ENCODE peak calls at places on chromosome 18, in eight cellular contexts. F is HCT116, Z is neural progenitor cell, X is mammary epithelial cell, E is colonic mucosa, N is DND-41, R is IMR-90, P is SK-N-SH. S is an unnamed sample.
A peak's percentile ranks its signal among the peaks of the same experiment; 100 is the strongest.

GRCh38 chr18:56550121-56550520 is 88.3 kb downstream of the TXNL1 start:
- DNase-seq in F (no peak), Z (no peak), X (no peak), E (no peak), N (no peak), R (no peak), P (no peak), S (no peak)

GRCh38 chr18:26450989-26451682 is 97.2 kb downstream of the KCTD1 start:
- DNase-seq in F (no peak), Z (no peak), X (no peak), E (no peak), N (no peak), R (no peak), P (no peak), S (no peak)

GRCh38 chr18:5463390-5463789 is 80.4 kb downstream of the EPB41L3 start:
- DNase-seq in F (no peak), Z (no peak), X (no peak), E (peak; percentile 39), N (no peak), R (peak; percentile 93), P (no peak), S (no peak)

GRCh38 chr18:3794537-3795348 is 344.8 kb downstream of the TGIF1 start:
- DNase-seq in F (no peak), Z (no peak), X (peak; percentile 95), E (no peak), N (no peak), R (peak; percentile 99), P (no peak), S (peak; percentile 69)

GRCh38 chr18:48199399-48199798 is 209.8 kb downstream of the ZBTB7C start:
- DNase-seq in F (no peak), Z (no peak), X (no peak), E (no peak), N (no peak), R (no peak), P (no peak), S (no peak)

GRCh38 chr18:5746844-5747243 is 148.5 kb downstream of the TMEM200C start:
- DNase-seq in F (no peak), Z (no peak), X (no peak), E (no peak), N (no peak), R (no peak), P (no peak), S (no peak)

GRCh38 chr18:56900195-56901094 is 246.4 kb upstream of the BOD1L2 start:
- DNase-seq in F (no peak), Z (no peak), X (no peak), E (no peak), N (no peak), R (no peak), P (no peak), S (no peak)

GRCh38 chr18:41737218-41737617 is 217.8 kb upstream of the PIK3C3 start:
- DNase-seq in F (no peak), Z (no peak), X (no peak), E (no peak), N (no peak), R (no peak), P (no peak), S (no peak)

GRCh38 chr18:13374468-13375301 is 156.1 kb downstream of the LDLRAD4 start:
- DNase-seq in F (no peak), Z (no peak), X (no peak), E (no peak), N (no peak), R (no peak), P (peak; percentile 74), S (no peak)

GRCh38 chr18:13375302-13376255 is 157.0 kb downstream of the LDLRAD4 start:
- DNase-seq in F (peak; percentile 48), Z (no peak), X (peak; percentile 79), E (no peak), N (peak; percentile 45), R (peak; percentile 91), P (no peak), S (peak; percentile 86)

GRCh38 chr18:13376841-13377351 is 158.3 kb downstream of the LDLRAD4 start:
- DNase-seq in F (no peak), Z (no peak), X (no peak), E (no peak), N (peak; percentile 78), R (no peak), P (no peak), S (no peak)

GRCh38 chr18:13377496-13377895 is 158.9 kb downstream of the LDLRAD4 start:
- DNase-seq in F (no peak), Z (no peak), X (peak; percentile 2), E (no peak), N (no peak), R (peak; percentile 13), P (no peak), S (no peak)

DNA sequence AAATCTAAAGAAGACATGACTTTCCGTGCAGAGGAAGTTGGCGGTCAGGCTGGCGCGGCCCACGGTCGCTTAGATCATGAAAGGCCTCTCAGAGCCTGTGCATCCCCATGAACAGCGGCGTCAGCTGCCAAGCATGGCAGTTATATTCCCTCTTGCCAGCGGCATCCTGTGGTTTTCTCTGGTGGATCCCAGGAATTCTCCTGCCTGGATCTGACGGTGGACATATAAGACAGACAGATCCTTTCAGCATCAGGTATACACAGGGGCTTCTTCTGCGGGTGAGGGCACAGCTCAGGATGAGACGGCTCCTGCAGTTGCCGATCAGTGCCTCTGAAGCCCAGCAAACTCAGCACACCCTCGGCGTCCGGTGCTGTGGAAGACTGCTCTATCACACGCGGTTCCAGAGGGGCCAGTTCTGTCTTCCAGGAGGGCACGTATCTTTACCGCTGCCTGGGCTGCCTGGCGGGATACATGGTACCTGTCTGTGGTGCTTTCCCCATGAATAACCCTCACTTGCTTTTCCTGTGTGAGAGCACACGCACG is 157.8 kb downstream of the LDLRAD4 start:
- DNase-seq in F (no peak), Z (no peak), X (no peak), E (no peak), N (peak; percentile 55), R (no peak), P (no peak), S (no peak)
- H3K4me3 ChIP-seq in F (no peak overlapping the region), Z (no peak overlapping the region), X (no peak overlapping the region), E (no peak overlapping the region), N (no peak overlapping the region), R (no peak overlapping the region), P (no peak overlapping the region), S (no peak overlapping the region)

GRCh38 chr18:12014976-12015696 is 33.8 kb downstream of the IMPA2 start:
- DNase-seq in F (no peak), Z (no peak), X (no peak), E (no peak), N (no peak), R (no peak), P (no peak), S (no peak)

GRCh38 chr18:12013186-12013916 is 32.0 kb downstream of the IMPA2 start:
- DNase-seq in F (no peak), Z (peak; percentile 48), X (no peak), E (no peak), N (no peak), R (no peak), P (no peak), S (no peak)

GRCh38 chr18:12015697-12016062 is 34.4 kb downstream of the IMPA2 start:
- DNase-seq in F (no peak), Z (no peak), X (peak; percentile 80), E (peak; percentile 85), N (no peak), R (peak; percentile 72), P (no peak), S (peak; percentile 70)

GRCh38 chr18:12014091-12014490 is 32.8 kb downstream of the IMPA2 start:
- DNase-seq in F (no peak), Z (no peak), X (no peak), E (no peak), N (no peak), R (no peak), P (no peak), S (no peak)

GRCh38 chr18:12014521-12014920 is 33.2 kb downstream of the IMPA2 start:
- DNase-seq in F (no peak), Z (no peak), X (no peak), E (no peak), N (no peak), R (no peak), P (no peak), S (no peak)
- H3K9ac ChIP-seq in F (no peak overlapping the region), Z (no peak overlapping the region), X (no peak overlapping the region), E (peak overlapping the region; percentile 81), N (no peak overlapping the region), R (no peak overlapping the region), P (no peak overlapping the region), S (no peak overlapping the region)

GRCh38 chr18:13614318-13614643 is 112.1 kb downstream of the FAM210A start:
- DNase-seq in F (no peak), Z (no peak), X (no peak), E (no peak), N (no peak), R (no peak), P (no peak), S (no peak)

GRCh38 chr18:13613099-13613498 is 113.3 kb downstream of the FAM210A start:
- DNase-seq in F (no peak), Z (no peak), X (no peak), E (no peak), N (no peak), R (no peak), P (no peak), S (no peak)

GRCh38 chr18:13614701-13615288 is 111.6 kb downstream of the FAM210A start:
- DNase-seq in F (no peak), Z (no peak), X (no peak), E (no peak), N (peak; percentile 72), R (no peak), P (no peak), S (no peak)

GRCh38 chr18:13612111-13612997 is 114.0 kb downstream of the FAM210A start:
- DNase-seq in F (no peak), Z (no peak), X (no peak), E (peak; percentile 36), N (peak; percentile 98), R (no peak), P (peak; percentile 67), S (no peak)

DNA sequence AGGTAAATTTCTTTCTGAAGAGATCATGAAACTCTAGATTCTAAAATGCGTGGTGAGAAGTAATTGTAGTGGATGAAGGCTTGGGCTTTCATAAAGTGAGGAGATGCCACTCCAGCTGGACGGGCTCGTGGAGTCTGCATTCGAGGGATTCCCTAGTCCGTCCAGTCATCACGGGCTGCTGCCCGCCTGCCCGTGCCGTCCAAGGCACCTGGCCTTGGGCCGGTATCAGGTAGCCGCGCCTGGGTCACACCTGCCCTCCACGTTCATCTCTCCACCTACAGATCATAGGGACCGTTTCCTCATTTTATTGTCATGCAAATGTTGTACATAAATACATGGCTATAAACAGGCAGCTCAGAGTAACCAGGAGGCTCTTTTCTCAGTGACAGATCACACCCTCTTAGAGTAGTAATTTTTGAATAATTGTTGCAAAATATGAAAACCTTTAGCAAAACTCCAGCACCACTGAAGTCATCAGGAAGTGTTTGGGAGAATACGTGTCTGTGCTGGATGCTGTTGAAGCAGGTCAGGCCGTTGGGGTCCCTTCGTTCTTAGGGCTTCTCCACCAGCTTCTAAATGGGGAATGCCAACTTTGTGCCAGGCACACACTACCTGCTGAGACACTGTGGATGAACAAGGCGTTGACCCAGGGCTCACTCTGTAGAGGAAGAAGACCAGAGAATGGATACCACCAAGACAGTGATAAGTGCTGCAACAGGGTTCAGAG is 112.6 kb downstream of the FAM210A start:
- DNase-seq in F (no peak), Z (no peak), X (no peak), E (no peak), N (peak; percentile 52), R (no peak), P (no peak), S (no peak)
- H3K27me3 ChIP-seq in F (peaks cover 9% of the 10 kb centered on the region), Z (peaks cover 34% of the 10 kb centered on the region), X (no peaks in the 10 kb centered on the region), E (no peaks in the 10 kb centered on the region), N (no peaks in the 10 kb centered on the region), R (peaks cover 26% of the 10 kb centered on the region), P (no peaks in the 10 kb centered on the region), S (peaks cover 27% of the 10 kb centered on the region)

GRCh38 chr18:27585602-27586173 is 400.6 kb upstream of the CHST9 start:
- DNase-seq in F (no peak), Z (peak; percentile 20), X (no peak), E (peak; percentile 60), N (no peak), R (no peak), P (no peak), S (peak; percentile 10)
- H3K4me3 ChIP-seq in F (no peak overlapping the region), Z (no peak overlapping the region), X (no peak overlapping the region), E (no peak overlapping the region), N (no peak overlapping the region), R (no peak overlapping the region), P (no peak overlapping the region), S (no peak overlapping the region)

S was measured in adipocyte.